ENCODE peak calls at places on chromosomes 13 and 19, in four cellular contexts. One of them, this sample, is unnamed.

GRCh38 chr19:8423821-8424223 is 10.7 kb downstream of the MARCHF2 start:
- DNase-seq in thoracic aorta: peak; percentile 94
- DNase-seq in hepatocyte: peak; percentile 96
- DNase-seq in ovary: peak; percentile 97
- DNase-seq in this sample: peak; percentile 83

GRCh38 chr13:90447735-90448103 is 899.8 kb upstream of the MIR17HG start:
- DNase-seq in thoracic aorta: no peak
- DNase-seq in hepatocyte: no peak
- DNase-seq in ovary: no peak
- DNase-seq in this sample: no peak

GRCh38 chr19:37986048-37986750 is 79.2 kb downstream of the SIPA1L3 start:
- DNase-seq in thoracic aorta: no peak
- DNase-seq in hepatocyte: no peak
- DNase-seq in ovary: no peak
- DNase-seq in this sample: peak; percentile 58

GRCh38 chr13:82962422-82962821 is 919.9 kb downstream of the SLITRK1 start:
- DNase-seq in thoracic aorta: no peak
- DNase-seq in hepatocyte: no peak
- DNase-seq in ovary: no peak
- DNase-seq in this sample: no peak

GRCh38 chr13:79434578-79434977 is 28.5 kb upstream of the RBM26 start:
- DNase-seq in thoracic aorta: no peak
- DNase-seq in hepatocyte: no peak
- DNase-seq in ovary: no peak
- DNase-seq in this sample: no peak

GRCh38 chr13:98216135-98216565 is 39.1 kb upstream of the RNF113B start:
- DNase-seq in thoracic aorta: no peak
- DNase-seq in hepatocyte: no peak
- DNase-seq in ovary: peak; percentile 34
- DNase-seq in this sample: no peak

GRCh38 chr19:30336290-30336689 is 35.9 kb upstream of the ZNF536 start:
- DNase-seq in thoracic aorta: no peak
- DNase-seq in hepatocyte: no peak
- DNase-seq in ovary: no peak
- DNase-seq in this sample: peak; percentile 9

GRCh38 chr13:64369121-64369520 is 2861.0 kb downstream of the PCDH9 start:
- DNase-seq in thoracic aorta: no peak
- DNase-seq in hepatocyte: no peak
- DNase-seq in ovary: no peak
- DNase-seq in this sample: no peak

GRCh38 chr19:43311706-43312105 is 41.8 kb upstream of the CD177 start:
- DNase-seq in thoracic aorta: no peak
- DNase-seq in hepatocyte: no peak
- DNase-seq in ovary: no peak
- DNase-seq in this sample: no peak

GRCh38 chr19:51490676-51491075 is 10.9 kb downstream of the SIGLEC12 start:
- DNase-seq in thoracic aorta: no peak
- DNase-seq in hepatocyte: no peak
- DNase-seq in ovary: no peak
- DNase-seq in this sample: peak; percentile 61

GRCh38 chr13:42000836-42001235 is 39.9 kb upstream of the VWA8 start:
- DNase-seq in thoracic aorta: no peak
- DNase-seq in hepatocyte: no peak
- DNase-seq in ovary: no peak
- DNase-seq in this sample: no peak

GRCh38 chr19:43555185-43555770 is 20.0 kb downstream of the XRCC1 start:
- DNase-seq in thoracic aorta: no peak
- DNase-seq in hepatocyte: peak; percentile 83
- DNase-seq in ovary: peak; percentile 64
- DNase-seq in this sample: peak; percentile 97

GRCh38 chr19:29687897-29688728 is 22.9 kb downstream of the PLEKHF1 start:
- DNase-seq in thoracic aorta: no peak
- DNase-seq in hepatocyte: no peak
- DNase-seq in ovary: no peak
- DNase-seq in this sample: no peak

GRCh38 chr19:3373971-3374368 is 7.6 kb downstream of the NFIC start:
- DNase-seq in thoracic aorta: no peak
- DNase-seq in hepatocyte: no peak
- DNase-seq in ovary: no peak
- DNase-seq in this sample: no peak

GRCh38 chr13:97278395-97279078 is 56.4 kb downstream of the MBNL2 start:
- DNase-seq in thoracic aorta: no peak
- DNase-seq in hepatocyte: no peak
- DNase-seq in ovary: no peak
- DNase-seq in this sample: no peak

GRCh38 chr13:112481458-112481857 is 105.3 kb downstream of the SPACA7 start:
- DNase-seq in thoracic aorta: no peak
- DNase-seq in hepatocyte: no peak
- DNase-seq in ovary: no peak
- DNase-seq in this sample: no peak

GRCh38 chr19:17576758-17577532 is 21.5 kb downstream of the COLGALT1 start:
- DNase-seq in thoracic aorta: no peak
- DNase-seq in hepatocyte: peak; percentile 73
- DNase-seq in ovary: peak; percentile 61
- DNase-seq in this sample: peak; percentile 100

GRCh38 chr13:74251778-74252519 is 117.7 kb upstream of the KLF12 start:
- DNase-seq in thoracic aorta: no peak
- DNase-seq in hepatocyte: no peak
- DNase-seq in ovary: no peak
- DNase-seq in this sample: no peak

GRCh38 chr13:31385534-31385933 is 185.8 kb downstream of the B3GLCT start:
- DNase-seq in thoracic aorta: no peak
- DNase-seq in hepatocyte: no peak
- DNase-seq in ovary: no peak
- DNase-seq in this sample: no peak

GRCh38 chr19:38970664-38971532 is 4.6 kb downstream of the FBXO17 start:
- DNase-seq in thoracic aorta: no peak
- DNase-seq in hepatocyte: no peak
- DNase-seq in ovary: no peak
- DNase-seq in this sample: no peak

GRCh38 chr13:86862137-86862536 is 809.0 kb upstream of the SLITRK5 start:
- DNase-seq in thoracic aorta: no peak
- DNase-seq in hepatocyte: no peak
- DNase-seq in ovary: no peak
- DNase-seq in this sample: no peak

GRCh38 chr19:27689734-27690241 is 1523.2 kb downstream of the UQCRFS1 start:
- DNase-seq in thoracic aorta: no peak
- DNase-seq in hepatocyte: no peak
- DNase-seq in ovary: no peak
- DNase-seq in this sample: no peak

GRCh38 chr13:82747331-82747730 is 1134.9 kb downstream of the SLITRK1 start:
- DNase-seq in thoracic aorta: no peak
- DNase-seq in hepatocyte: no peak
- DNase-seq in ovary: no peak
- DNase-seq in this sample: no peak

GRCh38 chr19:57110592-57111328 is 9.0 kb upstream of the USP29 start:
- DNase-seq in thoracic aorta: no peak
- DNase-seq in hepatocyte: no peak
- DNase-seq in ovary: no peak
- DNase-seq in this sample: no peak

GRCh38 chr19:35013047-35013819 is 13.1 kb downstream of the GRAMD1A start:
- DNase-seq in thoracic aorta: peak; percentile 46
- DNase-seq in hepatocyte: peak; percentile 82
- DNase-seq in ovary: peak; percentile 77
- DNase-seq in this sample: peak; percentile 96

GRCh38 chr19:41392775-41393174 is 4.4 kb downstream of the EXOSC5 start:
- DNase-seq in thoracic aorta: no peak
- DNase-seq in hepatocyte: no peak
- DNase-seq in ovary: no peak
- DNase-seq in this sample: no peak

GRCh38 chr19:48837081-48837524 is 812 bp upstream of the HSD17B14 start:
- DNase-seq in thoracic aorta: peak; percentile 69
- DNase-seq in hepatocyte: peak; percentile 92
- DNase-seq in ovary: peak; percentile 87
- DNase-seq in this sample: peak; percentile 99

GRCh38 chr13:59261928-59262488 is 901.7 kb downstream of the DIAPH3 start:
- DNase-seq in thoracic aorta: no peak
- DNase-seq in hepatocyte: peak; percentile 18
- DNase-seq in ovary: no peak
- DNase-seq in this sample: peak; percentile 62

GRCh38 chr13:73465629-73465974 is 406.8 kb downstream of the KLF5 start:
- DNase-seq in thoracic aorta: no peak
- DNase-seq in hepatocyte: peak; percentile 56
- DNase-seq in ovary: no peak
- DNase-seq in this sample: no peak

GRCh38 chr13:51624695-51625345 is 40.6 kb downstream of the WDFY2 start:
- DNase-seq in thoracic aorta: no peak
- DNase-seq in hepatocyte: no peak
- DNase-seq in ovary: no peak
- DNase-seq in this sample: no peak

GRCh38 chr19:14361824-14362223 is 19.4 kb upstream of the ADGRE5 start:
- DNase-seq in thoracic aorta: no peak
- DNase-seq in hepatocyte: no peak
- DNase-seq in ovary: no peak
- DNase-seq in this sample: peak; percentile 84

GRCh38 chr19:44566984-44567383 is 37.5 kb upstream of the CEACAM20 start:
- DNase-seq in thoracic aorta: no peak
- DNase-seq in hepatocyte: no peak
- DNase-seq in ovary: no peak
- DNase-seq in this sample: no peak

GRCh38 chr19:18896421-18896841 is 473 bp upstream of the CERS1 start:
- DNase-seq in thoracic aorta: no peak
- DNase-seq in hepatocyte: no peak
- DNase-seq in ovary: no peak
- DNase-seq in this sample: peak; percentile 67
- H3K4me3 ChIP-seq in thoracic aorta: no peak overlapping the region
- H3K4me3 ChIP-seq in hepatocyte: no peak overlapping the region
- H3K4me3 ChIP-seq in ovary: no peak overlapping the region
- H3K4me3 ChIP-seq in this sample: no peak overlapping the region

DNA sequence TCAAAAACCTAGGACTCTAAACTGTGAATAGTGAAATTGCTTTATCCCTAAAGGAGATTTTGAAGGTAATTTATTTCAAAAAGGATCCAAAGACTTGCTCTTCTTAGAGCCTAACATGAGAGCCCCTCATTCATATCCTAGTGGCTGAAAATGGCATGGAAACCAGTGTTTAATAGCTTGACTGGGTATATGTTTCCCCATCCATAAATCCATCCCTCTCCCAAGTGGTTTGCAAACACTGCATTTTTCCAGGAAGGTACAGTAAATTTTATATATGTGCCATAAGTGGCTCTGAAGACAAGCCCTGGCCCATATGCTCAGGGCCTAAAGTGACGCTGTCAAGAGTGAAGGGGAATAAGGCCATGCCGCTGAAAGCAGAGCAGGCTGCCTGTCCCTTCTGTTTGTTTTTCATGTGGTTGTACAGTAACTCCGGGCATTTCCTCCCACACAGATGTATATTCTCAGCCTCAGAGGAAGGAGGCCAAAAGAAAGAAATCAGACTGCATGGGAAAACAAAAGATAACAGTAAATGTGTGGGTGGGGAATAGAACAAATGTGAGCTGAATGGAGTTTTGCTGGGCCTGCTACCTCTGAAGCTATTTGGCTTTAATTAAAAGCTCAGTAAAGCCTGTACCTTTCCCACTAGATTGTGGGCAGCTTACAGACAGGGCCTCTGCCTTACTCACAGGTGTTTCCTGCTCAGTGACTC is 181.9 kb downstream of the PCDH9 start:
- DNase-seq in thoracic aorta: no peak
- DNase-seq in hepatocyte: peak; percentile 15
- DNase-seq in ovary: no peak
- DNase-seq in this sample: no peak
- H3K4me3 ChIP-seq in thoracic aorta: no peak overlapping the region
- H3K4me3 ChIP-seq in hepatocyte: no peak overlapping the region
- H3K4me3 ChIP-seq in ovary: no peak overlapping the region
- H3K4me3 ChIP-seq in this sample: no peak overlapping the region

DNA sequence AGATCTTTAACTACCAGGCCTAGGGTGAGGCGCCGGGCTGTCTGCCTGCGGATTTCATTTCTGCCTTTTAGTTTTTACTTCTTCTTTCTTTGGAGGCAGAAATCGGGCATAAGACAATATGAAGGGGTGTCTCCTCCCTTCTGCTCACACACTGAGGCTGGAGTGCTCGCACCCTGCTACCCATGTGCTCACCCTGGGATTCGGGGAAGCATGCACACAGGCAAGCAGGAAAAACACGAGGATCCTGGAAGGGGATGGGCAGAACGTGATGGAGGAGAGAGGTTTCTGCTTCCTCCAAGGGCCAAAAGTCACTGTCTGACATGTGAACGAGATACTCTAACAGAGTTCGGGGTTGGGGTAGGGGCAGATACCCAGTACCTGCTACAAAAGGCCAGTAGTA is 28.4 kb downstream of the ZNF823 start:
- DNase-seq in thoracic aorta: no peak
- DNase-seq in hepatocyte: no peak
- DNase-seq in ovary: no peak
- DNase-seq in this sample: no peak
- H3K4me3 ChIP-seq in thoracic aorta: no peak overlapping the region
- H3K4me3 ChIP-seq in hepatocyte: no peak overlapping the region
- H3K4me3 ChIP-seq in ovary: no peak overlapping the region
- H3K4me3 ChIP-seq in this sample: no peak overlapping the region

GRCh38 chr13:23044906-23045305 is 135.9 kb upstream of the SGCG start:
- DNase-seq in thoracic aorta: no peak
- DNase-seq in hepatocyte: no peak
- DNase-seq in ovary: no peak
- DNase-seq in this sample: no peak

GRCh38 chr13:23050126-23050525 is 130.7 kb upstream of the SGCG start:
- DNase-seq in thoracic aorta: no peak
- DNase-seq in hepatocyte: peak; percentile 33
- DNase-seq in ovary: no peak
- DNase-seq in this sample: no peak
- H3K4me3 ChIP-seq in thoracic aorta: no peak overlapping the region
- H3K4me3 ChIP-seq in hepatocyte: no peak overlapping the region
- H3K4me3 ChIP-seq in ovary: no peak overlapping the region
- H3K4me3 ChIP-seq in this sample: peak overlapping the region; percentile 4

DNA sequence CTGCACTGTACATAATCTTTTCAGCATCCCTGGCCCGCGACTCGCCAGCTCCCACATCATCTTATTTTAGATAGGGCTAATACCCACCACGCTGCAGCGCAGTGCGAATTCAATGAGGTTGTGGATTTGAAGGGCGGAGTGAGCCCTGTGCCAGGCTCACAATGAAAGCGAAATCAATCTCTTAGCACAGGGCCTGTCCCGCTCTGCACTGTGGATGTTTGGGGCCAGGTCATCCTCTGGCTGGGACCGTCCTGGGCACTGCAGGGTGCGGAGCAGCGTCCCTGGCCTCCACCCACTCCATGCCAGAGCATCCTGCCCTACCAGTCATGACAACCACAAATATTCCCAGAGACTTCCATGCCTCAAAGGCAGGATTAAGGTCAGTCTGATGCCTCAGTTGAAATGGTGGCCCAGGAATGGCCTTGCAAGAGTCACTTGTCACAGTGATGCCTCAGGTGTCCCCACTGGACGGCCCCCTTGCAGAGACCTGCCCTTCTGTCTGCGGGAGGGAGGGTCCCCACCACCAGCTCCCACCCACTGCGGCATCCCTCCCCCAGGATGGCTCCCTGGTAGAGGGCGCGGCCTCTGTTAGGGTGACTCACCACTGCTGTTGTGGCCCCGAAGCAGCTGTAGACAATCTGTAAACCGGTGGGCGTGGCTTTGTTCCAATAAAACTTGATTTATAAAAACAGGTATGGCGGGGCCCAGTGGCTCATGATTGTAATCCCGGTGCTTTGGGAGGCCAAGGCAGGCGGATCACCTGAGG is 5.6 kb downstream of the UHRF1 start:
- DNase-seq in thoracic aorta: no peak
- DNase-seq in hepatocyte: peak; percentile 85
- DNase-seq in ovary: no peak
- DNase-seq in this sample: no peak
- H3K4me3 ChIP-seq in thoracic aorta: peak overlapping the region; percentile 37
- H3K4me3 ChIP-seq in hepatocyte: no peak overlapping the region
- H3K4me3 ChIP-seq in ovary: no peak overlapping the region
- H3K4me3 ChIP-seq in this sample: no peak overlapping the region

GRCh38 chr19:20858861-20859260 is 64.2 kb upstream of the ZNF85 start:
- DNase-seq in thoracic aorta: no peak
- DNase-seq in hepatocyte: no peak
- DNase-seq in ovary: no peak
- DNase-seq in this sample: peak; percentile 69
- H3K4me3 ChIP-seq in thoracic aorta: no peak overlapping the region
- H3K4me3 ChIP-seq in hepatocyte: no peak overlapping the region
- H3K4me3 ChIP-seq in ovary: no peak overlapping the region
- H3K4me3 ChIP-seq in this sample: no peak overlapping the region